ENCODE peak calls at places on chromosomes 6 and 20, in six cellular contexts. M is uterus, P is dorsolateral prefrontal cortex, V is IMR-90, S is H9, D is mesendoderm. N is an unnamed sample. For H3K27me3, the result is how much of the 10 kb centered on the place peaks cover.

GRCh38 chr20:64155258-64156135 is 8.8 kb upstream of the MYT1 start:
- DNase-seq in M (no peak), P (peak), D (no peak), V (no peak), S (no peak), N (no peak)

GRCh38 chr20:60115452-60115851 is 157.2 kb downstream of the CDH26 start:
- DNase-seq in D (no peak), S (no peak), M (no peak), P (no peak), V (no peak), N (no peak)

GRCh38 chr20:6142348-6142993 is 19.6 kb upstream of the FERMT1 start:
- DNase-seq in S (no peak), P (peak), V (peak), D (peak), M (peak), N (no peak)

GRCh38 chr20:50186151-50186885 is 4.3 kb upstream of the CEBPB start:
- DNase-seq in P (peak), M (peak), V (peak), S (peak), D (peak), N (peak)

GRCh38 chr6:106110167-106110826 is 24.2 kb downstream of the PRDM1 start:
- DNase-seq in P (no peak), D (no peak), V (no peak), S (no peak), M (no peak), N (no peak)

GRCh38 chr6:52009736-52010135 is 77.7 kb downstream of the PKHD1 start:
- DNase-seq in S (no peak), P (no peak), M (no peak), V (no peak), D (no peak), N (no peak)

GRCh38 chr6:70622426-70622825 is 45.3 kb upstream of the SMAP1 start:
- DNase-seq in D (no peak), S (no peak), V (no peak), M (no peak), P (no peak), N (no peak)

GRCh38 chr20:32789896-32790750 is 27.9 kb downstream of the DNMT3B start:
- DNase-seq in M (peak), D (peak), P (peak), S (peak), V (peak), N (peak)

GRCh38 chr6:145199961-145200360 is 535.4 kb downstream of the EPM2A start:
- DNase-seq in V (peak), P (no peak), M (no peak), D (no peak), S (no peak), N (no peak)

GRCh38 chr20:52410182-52410647 is 218.6 kb upstream of the ZFP64 start:
- DNase-seq in M (peak), V (peak), D (peak), S (no peak), P (no peak), N (peak)

GRCh38 chr6:107539409-107539808 is 49.5 kb downstream of the SOBP start:
- DNase-seq in S (no peak), V (no peak), D (no peak), M (no peak), P (no peak), N (no peak)

GRCh38 chr6:134920422-134920821 is 29.5 kb downstream of the ALDH8A1 start:
- DNase-seq in M (no peak), D (no peak), S (no peak), V (no peak), P (no peak), N (no peak)

GRCh38 chr6:158772851-158773371 is 46.3 kb downstream of the EZR start:
- DNase-seq in S (no peak), V (no peak), P (no peak), D (peak), M (no peak), N (peak)

GRCh38 chr6:25312034-25312620 is 33.0 kb downstream of the CARMIL1 start:
- DNase-seq in V (peak), S (no peak), M (no peak), D (no peak), P (no peak), N (no peak)
- H3K27me3 ChIP-seq in V (under half), S (under half), M (under half), D (under half), P (under half), N (under half)

DNA sequence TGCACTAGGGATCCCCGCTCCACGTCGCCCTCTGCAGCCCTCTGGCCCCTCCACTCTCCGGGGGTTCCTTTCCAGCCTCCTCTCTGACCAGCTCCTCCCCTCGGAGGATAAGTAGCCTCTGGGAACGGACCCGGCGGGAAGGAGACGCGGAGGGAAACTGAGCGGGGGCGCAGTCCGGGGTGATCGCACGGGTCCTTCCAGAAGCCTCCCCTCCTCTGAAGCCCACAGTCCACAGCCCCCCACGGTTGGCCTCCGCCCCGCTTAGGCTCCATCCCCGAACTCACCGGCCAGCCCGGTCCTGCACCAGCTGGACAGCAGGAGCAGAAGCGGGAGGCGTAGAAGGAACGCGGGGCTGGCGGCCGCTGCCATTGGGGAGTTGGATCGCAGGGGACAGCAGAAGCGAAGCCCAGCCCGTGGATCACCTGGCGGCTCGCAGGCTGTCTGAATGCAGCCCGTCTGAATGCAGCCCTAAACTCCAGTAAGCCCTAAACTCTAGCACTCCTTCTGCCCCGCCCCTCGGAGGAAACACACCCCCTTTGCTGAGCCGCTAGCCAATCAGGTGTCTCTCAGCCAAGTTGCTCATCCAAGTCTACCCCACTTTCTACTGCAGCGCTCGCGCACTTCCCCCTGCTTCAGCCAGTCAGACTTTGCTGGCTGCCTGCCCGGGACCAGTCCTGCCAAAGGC is at the start of gene RAET1G:
- DNase-seq in V (peak), P (peak), S (peak), M (peak), D (peak), N (peak)
- H3K27me3 ChIP-seq in V (under half), P (under half), S (under half), M (under half), D (under half), N (under half)

GRCh38 chr6:5083813-5084191 is 1.3 kb upstream of the PPP1R3G start:
- DNase-seq in D (no peak), P (no peak), S (no peak), M (no peak), V (no peak), N (no peak)
- H3K27me3 ChIP-seq in D (under half), P (under half), S (under half), M (under half), V (under half), N (under half)

DNA sequence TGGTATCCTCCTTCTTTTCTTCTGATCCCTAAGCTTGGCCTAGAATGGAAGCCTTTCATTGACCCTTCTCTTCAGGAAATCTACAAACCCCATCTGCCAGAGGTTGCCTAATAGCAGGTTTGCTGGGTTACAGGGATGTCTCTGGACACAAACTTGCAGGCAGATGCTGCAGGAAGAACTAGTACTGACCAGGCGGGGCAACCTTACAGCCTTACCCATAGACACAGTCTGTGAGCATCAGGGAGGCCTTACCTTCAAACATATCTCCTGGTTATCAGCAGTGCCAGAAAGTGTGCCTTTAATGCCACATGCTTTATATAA is 2.6 kb downstream of the SCUBE3 start:
- DNase-seq in P (no peak), D (no peak), V (no peak), M (no peak), S (no peak), N (no peak)
- H3K27me3 ChIP-seq in P (under half), D (under half), V (under half), M (under half), S (under half), N (under half)

GRCh38 chr20:21493049-21493448 is 20.8 kb downstream of the NKX2-2 start:
- DNase-seq in M (no peak), S (no peak), D (no peak), P (no peak), V (no peak), N (no peak)

GRCh38 chr20:21490105-21490504 is 23.8 kb downstream of the NKX2-2 start:
- DNase-seq in V (peak), S (no peak), M (no peak), P (no peak), D (peak), N (no peak)
- H3K27me3 ChIP-seq in V (under half), S (under half), M (under half), P (under half), D (under half), N (under half)

GRCh38 chr20:46030290-46031013 is 1.4 kb downstream of the SLC12A5 start:
- DNase-seq in D (no peak), V (no peak), P (peak), S (no peak), M (no peak), N (no peak)
- H3K27me3 ChIP-seq in D (half or more), V (half or more), P (under half), S (half or more), M (under half), N (under half)

DNA sequence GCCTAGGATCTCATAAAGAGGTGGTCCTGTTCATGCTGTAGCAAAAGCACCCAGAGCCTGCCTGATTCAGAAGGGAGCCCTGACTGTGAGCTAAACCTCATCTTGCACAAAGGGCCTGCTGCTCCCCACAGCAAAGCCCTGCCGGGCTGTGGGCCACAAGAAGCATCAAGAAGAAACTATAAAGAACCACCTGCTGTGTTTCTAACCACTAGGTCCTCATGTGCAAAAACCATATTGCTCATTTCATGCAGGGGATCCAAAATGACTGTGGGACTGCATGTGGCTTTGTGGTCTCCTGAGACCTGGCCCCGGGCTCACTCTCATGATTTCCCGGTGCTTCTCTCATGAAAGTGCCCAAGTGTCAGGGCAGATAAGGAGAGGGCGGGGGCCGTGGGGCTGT is 85.8 kb downstream of the GPR6 start:
- DNase-seq in V (no peak), P (no peak), M (no peak), D (no peak), S (no peak), N (no peak)
- H3K27me3 ChIP-seq in V (under half), P (under half), M (under half), D (under half), S (under half), N (under half)

GRCh38 chr20:20092852-20093251 is 40.5 kb downstream of the CFAP61 start:
- DNase-seq in S (no peak), D (no peak), P (no peak), V (no peak), M (no peak), N (no peak)

GRCh38 chr20:20094410-20094809 is 42.1 kb downstream of the CFAP61 start:
- DNase-seq in P (no peak), M (no peak), V (no peak), S (no peak), D (no peak), N (no peak)

GRCh38 chr20:20096421-20096820 is 44.1 kb downstream of the CFAP61 start:
- DNase-seq in S (no peak), V (no peak), D (no peak), P (peak), M (no peak), N (no peak)

GRCh38 chr20:20089939-20090338 is 37.6 kb downstream of the CFAP61 start:
- DNase-seq in S (no peak), P (no peak), D (no peak), M (no peak), V (no peak), N (no peak)

DNA sequence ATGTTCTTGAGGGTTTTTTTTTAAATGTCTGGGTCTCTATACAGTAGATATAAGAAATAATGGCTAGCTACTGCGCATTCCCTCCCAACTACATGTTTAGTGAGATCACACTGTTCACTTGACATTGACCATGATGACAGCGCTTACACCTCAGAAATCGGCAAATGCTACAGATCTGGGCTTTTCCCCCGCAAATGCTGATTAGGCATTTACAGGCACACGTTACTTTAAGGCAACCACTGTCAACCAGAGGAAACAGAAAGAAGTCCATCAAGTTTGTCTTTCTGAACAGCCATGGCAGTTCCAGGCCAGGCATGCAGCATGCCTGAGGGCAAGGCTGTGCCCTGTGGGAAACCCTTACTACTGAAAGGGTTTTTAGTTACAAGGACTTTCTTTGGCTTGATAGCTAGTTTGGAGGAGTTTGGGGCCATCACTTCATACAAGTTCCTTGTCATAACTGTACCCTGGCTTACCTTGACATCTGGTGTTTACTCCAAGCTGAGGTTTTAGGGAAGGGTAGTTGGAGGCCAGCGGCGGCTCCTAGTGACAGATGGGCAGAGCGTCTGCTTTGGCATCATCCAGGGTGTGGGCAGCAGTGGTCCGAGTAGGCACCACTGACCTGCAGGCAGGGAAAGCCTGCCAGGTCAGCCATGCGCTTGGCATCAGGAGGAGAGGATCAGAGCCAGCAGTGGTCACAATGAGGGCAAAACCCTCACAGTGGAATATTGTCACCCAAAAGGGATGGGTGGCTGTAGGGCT is 43.0 kb downstream of the CFAP61 start:
- DNase-seq in P (peak), D (no peak), M (no peak), V (no peak), S (no peak), N (no peak)
- H3K27me3 ChIP-seq in P (under half), D (under half), M (under half), V (under half), S (under half), N (under half)

DNA sequence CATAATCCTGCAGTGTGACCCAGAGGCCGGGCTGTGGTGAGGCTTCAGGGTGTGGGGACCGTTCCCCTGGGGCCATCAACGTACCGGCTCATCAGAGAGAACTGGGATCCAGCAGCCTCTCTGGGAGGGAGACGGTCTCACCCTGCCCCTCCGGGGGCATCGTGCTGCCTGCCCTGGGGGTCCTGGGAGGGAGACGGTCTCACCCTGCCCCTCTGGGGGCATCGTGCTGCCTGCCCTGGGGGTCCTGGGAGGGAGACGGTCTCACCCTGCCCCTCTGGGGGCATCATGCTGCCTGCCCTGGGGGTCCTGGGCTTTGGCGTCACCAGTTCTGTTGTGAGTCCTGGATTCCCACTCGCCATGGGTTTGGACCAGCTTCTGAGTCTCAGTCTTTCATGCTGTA is 17.1 kb downstream of the SMOC2 start:
- DNase-seq in P (no peak), V (no peak), M (no peak), S (no peak), D (no peak), N (no peak)
- H3K27me3 ChIP-seq in P (under half), V (under half), M (under half), S (under half), D (under half), N (under half)

GRCh38 chr6:167793421-167793820 is 33.3 kb upstream of the AFDN start:
- DNase-seq in P (no peak), M (no peak), D (no peak), S (no peak), V (no peak), N (no peak)
- H3K27me3 ChIP-seq in P (under half), M (under half), D (under half), S (under half), V (under half), N (under half)